ENCODE peak calls at places on chromosomes 6 and 20, in four cellular contexts. V is HT-29; U is activated naive CD4-positive, alpha-beta T cell; Y is H9. E is an unnamed sample.

GRCh38 chr6:158665332-158665731 is 15.5 kb downstream of the SYTL3 start:
- DNase-seq in V (no peak), U (no peak), Y (no peak), E (no peak)

GRCh38 chr20:51362254-51362653 is 180.3 kb downstream of the NFATC2 start:
- DNase-seq in V (no peak), U (no peak), Y (no peak), E (no peak)

GRCh38 chr6:19682859-19683258 is 154.3 kb upstream of the ID4 start:
- DNase-seq in V (no peak), U (no peak), Y (no peak), E (no peak)

GRCh38 chr6:3484240-3484639 is 27.4 kb upstream of the SLC22A23 start:
- DNase-seq in V (no peak), U (no peak), Y (no peak), E (no peak)

GRCh38 chr6:118391086-118391485 is 157.0 kb upstream of the PLN start:
- DNase-seq in V (no peak), U (no peak), Y (no peak), E (no peak)

GRCh38 chr6:170277893-170278742 is 12.8 kb downstream of the DLL1 start:
- DNase-seq in V (no peak), U (no peak), Y (no peak), E (no peak)

GRCh38 chr20:25247100-25247665 is 702 bp upstream of the PYGB start:
- DNase-seq in V (peak; percentile 83), U (no peak), Y (peak; percentile 82), E (peak; percentile 26)

GRCh38 chr6:71238351-71238750 is 50.3 kb upstream of the OGFRL1 start:
- DNase-seq in V (no peak), U (no peak), Y (no peak), E (no peak)

GRCh38 chr6:158207452-158207788 is 39.3 kb downstream of the GTF2H5 start:
- DNase-seq in V (no peak), U (no peak), Y (no peak), E (no peak)

GRCh38 chr6:32954983-32955802 is 2.3 kb upstream of the HLA-DMA start:
- DNase-seq in V (no peak), U (no peak), Y (peak; percentile 86), E (no peak)

GRCh38 chr20:21496452-21496851 is 17.4 kb downstream of the NKX2-2 start:
- DNase-seq in V (no peak), U (no peak), Y (no peak), E (no peak)

GRCh38 chr6:18343741-18344140 is 43.4 kb upstream of the RNF144B start:
- DNase-seq in V (no peak), U (no peak), Y (no peak), E (no peak)

GRCh38 chr6:30770164-30770563 is 25.8 kb upstream of the IER3 start:
- DNase-seq in V (no peak), U (no peak), Y (no peak), E (no peak)

GRCh38 chr6:137297887-137298286 is 78.7 kb upstream of the IFNGR1 start:
- DNase-seq in V (no peak), U (no peak), Y (peak; percentile 91), E (no peak)

GRCh38 chr20:8654486-8654885 is 414.4 kb upstream of the PLCB4 start:
- DNase-seq in V (no peak), U (no peak), Y (no peak), E (no peak)

GRCh38 chr6:157831424-157832249 is 8.6 kb downstream of the SNX9 start:
- DNase-seq in V (no peak), U (no peak), Y (peak; percentile 82), E (peak; percentile 13)

GRCh38 chr20:32201977-32202363 is 5.6 kb downstream of the PLAGL2 start:
- DNase-seq in V (no peak), U (no peak), Y (no peak), E (no peak)

GRCh38 chr20:3764659-3765058 is 2.9 kb downstream of the ADISSP start:
- DNase-seq in V (no peak), U (no peak), Y (no peak), E (no peak)

GRCh38 chr20:8153281-8153908 is 21.3 kb downstream of the PLCB1 start:
- DNase-seq in V (peak; percentile 79), U (no peak), Y (no peak), E (no peak)

GRCh38 chr6:108622601-108623335 is 62.1 kb downstream of the FOXO3 start:
- DNase-seq in V (no peak), U (no peak), Y (no peak), E (no peak)

GRCh38 chr6:134168580-134169223 is 116.3 kb upstream of the SLC2A12 start:
- DNase-seq in V (peak; percentile 15), U (no peak), Y (no peak), E (no peak)

GRCh38 chr6:166849762-166850181 is 106.6 kb downstream of the RNASET2 start:
- DNase-seq in V (no peak), U (no peak), Y (no peak), E (no peak)

GRCh38 chr20:61959301-61959700 is 106.4 kb downstream of the TAF4 start:
- DNase-seq in V (peak; percentile 50), U (no peak), Y (peak; percentile 83), E (no peak)

GRCh38 chr20:50332491-50332980 is 141.9 kb downstream of the CEBPB start:
- DNase-seq in V (no peak), U (no peak), Y (no peak), E (no peak)

GRCh38 chr20:31698803-31699718 is 23.6 kb downstream of the BCL2L1 start:
- DNase-seq in V (peak; percentile 74), U (no peak), Y (no peak), E (no peak)

GRCh38 chr6:83008631-83009030 is 57.0 kb downstream of the UBE3D start:
- DNase-seq in V (no peak), U (no peak), Y (no peak), E (no peak)

GRCh38 chr20:19628570-19629134 is 129.4 kb upstream of the RIN2 start:
- DNase-seq in V (peak; percentile 87), U (no peak), Y (peak; percentile 80), E (peak; percentile 33)

GRCh38 chr6:150666071-150666470 is 66.4 kb downstream of the PLEKHG1 start:
- DNase-seq in V (no peak), U (no peak), Y (no peak), E (no peak)

GRCh38 chr6:116011520-116011919 is 49.2 kb downstream of the FRK start:
- DNase-seq in V (peak; percentile 73), U (no peak), Y (no peak), E (no peak)

GRCh38 chr6:99490608-99491007 is 24.6 kb downstream of the USP45 start:
- DNase-seq in V (peak; percentile 4), U (no peak), Y (no peak), E (no peak)

GRCh38 chr6:300494-301198 is 8.4 kb downstream of the DUSP22 start:
- DNase-seq in V (no peak), U (no peak), Y (no peak), E (no peak)

GRCh38 chr20:38125157-38126056 is 39.7 kb downstream of the TGM2 start:
- DNase-seq in V (peak; percentile 87), U (no peak), Y (no peak), E (peak; percentile 12)

GRCh38 chr6:30842754-30843610 is 41.3 kb upstream of the DDR1 start:
- DNase-seq in V (no peak), U (no peak), Y (no peak), E (no peak)

GRCh38 chr20:37876863-37877262 is 26.1 kb upstream of the VSTM2L start:
- DNase-seq in V (no peak), U (no peak), Y (no peak), E (no peak)

E was measured in NCI-H1694.